ENCODE peak calls at places on chromosomes 4 and X, in six cellular contexts. T is K562, S is H1, L is HCT116, I is SK-N-SH, F is HepG2. Y is an unnamed sample.

GRCh38 chr4:30808266-30808665 is 88.1 kb downstream of the PCDH7 start:
- DNase-seq in T (no peak), S (no peak), L (no peak), I (no peak), F (no peak), Y (no peak)

GRCh38 chr4:173521474-173522159 is 8.4 kb downstream of the HAND2 start:
- DNase-seq in T (no peak), S (peak), L (no peak), I (peak), F (no peak), Y (peak)

GRCh38 chrX:13598877-13599276 is 29.5 kb downstream of the EGFL6 start:
- DNase-seq in T (peak), S (no peak), L (no peak), I (peak), F (no peak), Y (peak)

GRCh38 chr4:20440170-20440569 is 188.5 kb downstream of the SLIT2 start:
- DNase-seq in T (no peak), S (no peak), L (no peak), I (no peak), F (no peak), Y (no peak)

GRCh38 chrX:21176927-21177571 is 197.2 kb upstream of the CNKSR2 start:
- DNase-seq in T (no peak), S (no peak), L (no peak), I (no peak), F (no peak), Y (no peak)

GRCh38 chr4:14871676-14872430 is 130.4 kb upstream of the CPEB2 start:
- DNase-seq in T (no peak), S (peak), L (peak), I (no peak), F (peak), Y (no peak)

GRCh38 chr4:40331937-40332336 is 3.2 kb upstream of the CHRNA9 start:
- DNase-seq in T (no peak), S (no peak), L (no peak), I (no peak), F (no peak), Y (no peak)

GRCh38 chr4:175705407-175705806 is 106.7 kb downstream of the GPM6A start:
- DNase-seq in T (no peak), S (peak), L (no peak), I (peak), F (no peak), Y (no peak)

GRCh38 chr4:71240094-71240493 is 98.7 kb upstream of the SLC4A4 start:
- DNase-seq in T (no peak), S (no peak), L (no peak), I (no peak), F (no peak), Y (no peak)

GRCh38 chr4:186144596-186145569 is 40.4 kb downstream of the FAM149A start:
- DNase-seq in T (no peak), S (peak), L (no peak), I (peak), F (no peak), Y (peak)

GRCh38 chr4:107818301-107818910 is 6.3 kb upstream of the SGMS2 start:
- DNase-seq in T (no peak), S (no peak), L (no peak), I (no peak), F (no peak), Y (no peak)

GRCh38 chr4:154714339-154715040 is 29.3 kb upstream of the LRAT start:
- DNase-seq in T (no peak), S (no peak), L (no peak), I (no peak), F (no peak), Y (no peak)

GRCh38 chr4:17232575-17233253 is 279.2 kb downstream of the QDPR start:
- DNase-seq in T (no peak), S (no peak), L (peak), I (peak), F (no peak), Y (no peak)

GRCh38 chrX:9611436-9612145 is 146.7 kb downstream of the TBL1X start:
- DNase-seq in T (no peak), S (no peak), L (no peak), I (peak), F (peak), Y (no peak)

GRCh38 chr4:187602339-187603092 is 393.1 kb upstream of the ZFP42 start:
- DNase-seq in T (no peak), S (no peak), L (no peak), I (no peak), F (no peak), Y (no peak)

GRCh38 chr4:168632246-168632832 is 135.5 kb downstream of the PALLD start:
- DNase-seq in T (no peak), S (no peak), L (no peak), I (no peak), F (no peak), Y (no peak)

GRCh38 chr4:89171176-89171575 is 59.8 kb downstream of the TIGD2 start:
- DNase-seq in T (no peak), S (no peak), L (no peak), I (no peak), F (no peak), Y (no peak)

GRCh38 chr4:7808752-7809151 is 130.9 kb downstream of the AFAP1 start:
- DNase-seq in T (no peak), S (no peak), L (no peak), I (no peak), F (no peak), Y (no peak)

GRCh38 chr4:7900351-7900750 is 39.3 kb downstream of the AFAP1 start:
- DNase-seq in T (no peak), S (peak), L (no peak), I (no peak), F (no peak), Y (no peak)

GRCh38 chr4:38131371-38132139 is 171.4 kb downstream of the PTTG2 start:
- DNase-seq in T (no peak), S (no peak), L (no peak), I (no peak), F (no peak), Y (no peak)

GRCh38 chr4:57154191-57154590 is 44.0 kb upstream of the IGFBP7 start:
- DNase-seq in T (no peak), S (no peak), L (no peak), I (no peak), F (no peak), Y (no peak)

GRCh38 chr4:98733601-98734000 is 75.2 kb upstream of the TSPAN5 start:
- DNase-seq in T (no peak), S (no peak), L (no peak), I (no peak), F (no peak), Y (no peak)

GRCh38 chr4:182143086-182143821 is 99.9 kb upstream of the TENM3 start:
- DNase-seq in T (no peak), S (no peak), L (no peak), I (no peak), F (no peak), Y (no peak)

GRCh38 chr4:113701156-113701555 is 60.4 kb downstream of the CAMK2D start:
- DNase-seq in T (no peak), S (no peak), L (no peak), I (no peak), F (peak), Y (no peak)

GRCh38 chr4:6205973-6206372 is 5.6 kb upstream of the JAKMIP1 start:
- DNase-seq in T (no peak), S (no peak), L (no peak), I (no peak), F (no peak), Y (no peak)

GRCh38 chrX:37997096-37997495 is 9.3 kb upstream of the SYTL5 start:
- DNase-seq in T (no peak), S (no peak), L (no peak), I (no peak), F (no peak), Y (no peak)

GRCh38 chr4:38583102-38583501 is 80.9 kb upstream of the KLF3 start:
- DNase-seq in T (no peak), S (no peak), L (no peak), I (no peak), F (no peak), Y (peak)

GRCh38 chr4:78293841-78294301 is 236.7 kb downstream of the FRAS1 start:
- DNase-seq in T (no peak), S (no peak), L (no peak), I (no peak), F (no peak), Y (no peak)

GRCh38 chr4:74531952-74532794 is 87.2 kb downstream of the AREG start:
- DNase-seq in T (peak), S (no peak), L (peak), I (peak), F (peak), Y (peak)

GRCh38 chrX:109600114-109600710 is 24.8 kb downstream of the KCNE5 start:
- DNase-seq in T (no peak), S (peak), L (no peak), I (peak), F (no peak), Y (no peak)
- TF ChIP-seq JUND in T (no peak), S (no peak), L (no peak), I (no peak), F (no peak), Y (no peak)

DNA sequence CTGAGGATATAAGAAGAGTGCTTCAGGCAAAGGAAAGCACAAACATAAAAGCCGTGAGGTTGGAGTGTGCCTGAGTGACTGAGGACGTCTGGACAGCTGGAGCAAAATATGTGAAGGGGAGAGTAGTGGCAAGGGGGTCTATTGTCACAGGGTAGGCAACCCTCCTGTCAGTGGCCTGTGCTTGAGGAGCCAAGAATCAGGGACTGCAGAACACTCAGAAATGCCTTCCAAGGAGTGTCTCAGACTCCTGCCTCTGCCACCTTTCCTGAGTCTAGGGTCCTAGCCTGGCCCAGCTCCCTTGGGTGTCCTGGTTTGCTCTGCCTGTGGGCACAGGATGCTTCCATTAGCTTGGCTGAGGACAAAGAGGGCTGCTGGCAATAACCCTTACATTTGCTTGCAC is 152.5 kb upstream of the PJA1 start:
- DNase-seq in T (no peak), S (no peak), L (no peak), I (peak), F (no peak), Y (no peak)
- TF ChIP-seq JUND in T (no peak), S (no peak), L (no peak), I (no peak), F (no peak), Y (no peak)

GRCh38 chrX:23662853-23663252 is 4.4 kb upstream of the PRDX4 start:
- DNase-seq in T (no peak), S (no peak), L (no peak), I (no peak), F (no peak), Y (no peak)

GRCh38 chrX:23662187-23662586 is 5.1 kb upstream of the PRDX4 start:
- DNase-seq in T (no peak), S (no peak), L (no peak), I (no peak), F (no peak), Y (no peak)

GRCh38 chrX:23659339-23659738 is 8.0 kb upstream of the PRDX4 start:
- DNase-seq in T (no peak), S (no peak), L (no peak), I (no peak), F (no peak), Y (no peak)

GRCh38 chrX:23660766-23661132 is 6.5 kb upstream of the PRDX4 start:
- DNase-seq in T (no peak), S (no peak), L (no peak), I (no peak), F (no peak), Y (no peak)

DNA sequence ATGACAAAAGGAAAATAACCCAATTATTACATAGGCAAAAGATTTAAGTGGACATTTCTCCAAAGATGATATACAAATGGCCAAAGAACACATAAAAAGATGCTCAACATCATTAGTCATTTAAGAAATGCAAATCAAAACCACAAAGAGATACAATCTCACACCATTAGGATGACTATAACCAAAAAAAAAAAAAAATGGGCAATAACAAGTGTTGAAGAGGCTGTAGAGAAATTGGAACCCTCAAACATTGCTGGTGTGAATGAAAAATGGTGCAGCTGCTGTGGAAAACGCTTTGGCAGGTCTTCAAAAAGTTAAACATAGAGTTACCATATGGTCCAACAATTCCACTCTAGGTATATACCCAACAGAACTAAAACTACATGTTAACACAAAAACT is 5.6 kb upstream of the PRDX4 start:
- DNase-seq in T (no peak), S (no peak), L (no peak), I (no peak), F (no peak), Y (no peak)
- TF ChIP-seq JUND in T (no peak), S (no peak), L (no peak), I (no peak), F (no peak), Y (no peak)

GRCh38 chr4:4874254-4874653 is 14.8 kb downstream of the MSX1 start:
- DNase-seq in T (no peak), S (no peak), L (no peak), I (no peak), F (no peak), Y (no peak)

GRCh38 chr4:4876945-4877661 is 17.6 kb downstream of the MSX1 start:
- DNase-seq in T (no peak), S (no peak), L (no peak), I (no peak), F (no peak), Y (no peak)

GRCh38 chr4:4872148-4872903 is 12.9 kb downstream of the MSX1 start:
- DNase-seq in T (no peak), S (peak), L (no peak), I (no peak), F (no peak), Y (no peak)

GRCh38 chr4:4875611-4876010 is 16.1 kb downstream of the MSX1 start:
- DNase-seq in T (no peak), S (no peak), L (no peak), I (no peak), F (no peak), Y (no peak)

GRCh38 chr4:4875147-4875546 is 15.7 kb downstream of the MSX1 start:
- DNase-seq in T (no peak), S (no peak), L (no peak), I (no peak), F (no peak), Y (no peak)
- TF ChIP-seq JUND in T (no peak), S (no peak), L (no peak), I (no peak), F (no peak), Y (no peak)

GRCh38 chr4:158999849-159000248 is 103.0 kb upstream of the RAPGEF2 start:
- DNase-seq in T (no peak), S (no peak), L (no peak), I (no peak), F (no peak), Y (no peak)

GRCh38 chr4:158999166-158999682 is 103.7 kb upstream of the RAPGEF2 start:
- DNase-seq in T (no peak), S (no peak), L (no peak), I (no peak), F (no peak), Y (no peak)

GRCh38 chr4:158996669-158997074 is 106.2 kb upstream of the RAPGEF2 start:
- DNase-seq in T (no peak), S (no peak), L (peak), I (no peak), F (no peak), Y (no peak)

GRCh38 chr4:158997660-158998349 is 105.1 kb upstream of the RAPGEF2 start:
- DNase-seq in T (no peak), S (no peak), L (no peak), I (no peak), F (no peak), Y (no peak)

GRCh38 chr4:158998624-158999023 is 104.3 kb upstream of the RAPGEF2 start:
- DNase-seq in T (no peak), S (no peak), L (peak), I (no peak), F (no peak), Y (no peak)
- TF ChIP-seq JUND in T (no peak), S (no peak), L (no peak), I (no peak), F (no peak), Y (no peak)

DNA sequence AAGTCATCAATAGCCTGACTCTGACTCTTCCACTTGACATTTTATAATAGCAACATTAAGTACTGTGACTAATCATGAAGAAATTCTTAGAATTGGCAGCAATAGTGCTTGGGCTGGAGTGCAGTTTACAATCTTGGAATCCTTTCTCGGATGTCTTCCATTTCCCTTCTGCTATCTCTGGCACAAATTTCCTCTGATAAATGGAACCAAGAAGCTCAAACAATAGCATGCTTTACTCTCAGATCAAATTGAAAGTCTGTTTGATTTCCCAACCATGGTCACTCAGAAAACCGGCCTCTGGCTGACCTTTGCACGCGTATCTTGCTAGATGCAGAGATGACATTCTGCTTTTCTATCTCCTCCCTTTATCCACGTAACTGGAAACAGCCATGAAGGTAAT is 99.0 kb upstream of the SPANXC start:
- DNase-seq in T (no peak), S (no peak), L (no peak), I (no peak), F (no peak), Y (no peak)
- TF ChIP-seq JUND in T (no peak), S (no peak), L (no peak), I (peak), F (no peak), Y (no peak)